ENCODE peak calls at places on chromosomes 6 and 20, in seven cellular contexts. Y is mesendoderm, C is mesenchymal stem cell, T is trophoblast cell, A is H1, F is H9, N is IMR-90. X is an unnamed sample.

GRCh38 chr6:126180585-126180984 is 159.3 kb upstream of the CENPW start:
- DNase-seq in F (no peak), T (no peak), N (peak), Y (peak), C (peak), A (no peak), X (no peak)

GRCh38 chr20:24692429-24693190 is 223.2 kb downstream of the SYNDIG1 start:
- DNase-seq in A (no peak), N (no peak), C (no peak), F (peak), Y (no peak), T (no peak), X (no peak)

GRCh38 chr6:4577406-4577805 is 198.8 kb upstream of the CDYL start:
- DNase-seq in Y (no peak), T (no peak), A (no peak), F (no peak), N (peak), C (peak), X (no peak)

GRCh38 chr6:50791900-50792508 is 26.7 kb upstream of the TFAP2B start:
- DNase-seq in A (no peak), Y (peak), T (peak), C (peak), F (no peak), N (peak), X (peak)

GRCh38 chr20:38115205-38115604 is 49.9 kb downstream of the TGM2 start:
- DNase-seq in T (no peak), F (no peak), C (no peak), Y (no peak), N (no peak), A (no peak), X (no peak)

GRCh38 chr6:1592852-1593251 is 16.9 kb upstream of the FOXC1 start:
- DNase-seq in T (no peak), N (no peak), A (no peak), Y (no peak), F (no peak), C (no peak), X (no peak)

GRCh38 chr6:56291278-56291917 is 44.0 kb upstream of the COL21A1 start:
- DNase-seq in F (no peak), C (no peak), N (no peak), A (no peak), Y (no peak), T (no peak), X (no peak)

GRCh38 chr6:127784468-127784867 is 116.4 kb downstream of the THEMIS start:
- DNase-seq in F (no peak), C (no peak), T (no peak), A (no peak), Y (no peak), N (no peak), X (no peak)

GRCh38 chr6:170174124-170174770 is 116.6 kb downstream of the DLL1 start:
- DNase-seq in F (peak), A (no peak), N (no peak), Y (no peak), T (no peak), C (no peak), X (no peak)

GRCh38 chr6:170176621-170177382 is 114.1 kb downstream of the DLL1 start:
- DNase-seq in A (no peak), Y (no peak), N (no peak), F (no peak), C (no peak), T (no peak), X (no peak)

GRCh38 chr6:170174771-170175643 is 115.9 kb downstream of the DLL1 start:
- DNase-seq in A (no peak), N (no peak), Y (no peak), T (no peak), C (no peak), F (peak), X (no peak)

GRCh38 chr6:170177383-170178265 is 113.3 kb downstream of the DLL1 start:
- DNase-seq in F (peak), Y (no peak), A (no peak), N (no peak), C (peak), T (no peak), X (no peak)

GRCh38 chr6:170175644-170176620 is 114.9 kb downstream of the DLL1 start:
- DNase-seq in C (no peak), Y (no peak), N (no peak), A (no peak), T (no peak), F (peak), X (no peak)
- H4K8ac ChIP-seq in C (no peak), Y (no peak), N (no peak), A (no peak), T (no peak), F (no peak), X (peak)

DNA sequence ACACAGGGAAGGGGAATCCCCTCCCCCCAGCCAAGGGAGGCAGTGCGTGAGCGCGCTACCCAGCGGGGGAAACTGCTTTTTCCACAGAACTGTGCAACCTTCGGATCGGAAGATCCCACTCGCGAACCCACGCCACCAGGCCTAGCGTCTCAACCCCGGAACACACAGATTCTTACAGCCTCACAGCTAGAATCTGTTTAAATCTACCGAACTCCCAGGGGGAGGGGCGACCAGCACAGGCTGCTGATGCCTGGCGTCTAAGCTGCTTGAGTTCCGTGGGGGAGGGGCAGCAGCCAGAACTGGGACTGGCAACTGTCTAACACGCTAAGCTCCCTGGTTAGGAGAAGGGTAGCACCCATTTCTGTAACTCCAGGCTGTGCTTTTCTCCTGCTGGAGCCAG is 217.3 kb upstream of the TENT5A start:
- DNase-seq in N (no peak), A (peak), Y (peak), F (peak), C (no peak), T (no peak), X (no peak)
- H4K8ac ChIP-seq in N (no peak), A (no peak), Y (no peak), F (no peak), C (no peak), T (no peak), X (no peak)

GRCh38 chr6:17828149-17828548 is 121.4 kb upstream of the NUP153 start:
- DNase-seq in C (no peak), Y (no peak), F (no peak), T (no peak), A (no peak), N (no peak), X (no peak)

GRCh38 chr6:17835784-17836183 is 129.1 kb upstream of the NUP153 start:
- DNase-seq in N (no peak), F (no peak), Y (no peak), A (no peak), C (no peak), T (no peak), X (no peak)

GRCh38 chr6:17831135-17831534 is 124.4 kb upstream of the NUP153 start:
- DNase-seq in F (no peak), Y (no peak), N (peak), T (no peak), C (peak), A (no peak), X (no peak)

GRCh38 chr6:17826301-17826700 is 119.6 kb upstream of the NUP153 start:
- DNase-seq in C (no peak), N (no peak), A (no peak), F (no peak), T (no peak), Y (no peak), X (no peak)

GRCh38 chr6:17829905-17830304 is 123.2 kb upstream of the NUP153 start:
- DNase-seq in F (no peak), A (no peak), T (no peak), N (no peak), Y (no peak), C (no peak), X (no peak)
- H4K8ac ChIP-seq in F (no peak), A (no peak), T (no peak), N (no peak), Y (no peak), C (no peak), X (no peak)

GRCh38 chr20:59737073-59737691 is 132.8 kb downstream of the PHACTR3 start:
- DNase-seq in Y (no peak), A (no peak), F (no peak), N (no peak), T (no peak), C (no peak), X (no peak)
- H4K8ac ChIP-seq in Y (no peak), A (no peak), F (no peak), N (no peak), T (no peak), C (no peak), X (no peak)

DNA sequence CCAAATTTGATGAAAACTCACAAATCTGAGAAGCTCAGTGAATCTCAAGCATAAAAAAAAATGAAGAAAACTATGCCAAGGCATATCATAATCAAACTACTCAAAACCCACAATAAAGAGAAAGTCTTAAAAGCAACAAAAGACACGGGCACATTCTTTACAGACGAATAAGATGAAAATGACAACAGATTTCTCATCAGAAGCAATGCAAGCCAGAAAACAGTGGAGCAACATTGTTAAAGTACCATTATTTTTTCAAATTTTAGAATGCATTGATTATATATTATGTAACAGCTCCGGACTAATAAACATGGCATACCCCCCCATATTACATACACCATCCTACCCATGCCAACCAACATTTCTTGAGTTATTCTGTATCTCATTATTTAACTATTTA is 55.3 kb upstream of the INSM1 start:
- DNase-seq in F (no peak), T (no peak), C (no peak), A (no peak), N (no peak), Y (no peak), X (no peak)
- H4K8ac ChIP-seq in F (no peak), T (no peak), C (no peak), A (no peak), N (no peak), Y (no peak), X (no peak)

GRCh38 chr6:71513036-71513435 is 224.4 kb downstream of the OGFRL1 start:
- DNase-seq in N (no peak), Y (no peak), F (no peak), A (no peak), T (no peak), C (no peak), X (no peak)

GRCh38 chr6:71509142-71509541 is 220.5 kb downstream of the OGFRL1 start:
- DNase-seq in F (no peak), Y (no peak), N (peak), C (peak), A (no peak), T (no peak), X (no peak)

GRCh38 chr6:71510856-71511255 is 222.2 kb downstream of the OGFRL1 start:
- DNase-seq in A (no peak), Y (no peak), N (no peak), C (no peak), T (no peak), F (no peak), X (no peak)

GRCh38 chr6:71512256-71512655 is 223.6 kb downstream of the OGFRL1 start:
- DNase-seq in F (no peak), N (no peak), T (no peak), C (no peak), Y (no peak), A (no peak), X (no peak)

DNA sequence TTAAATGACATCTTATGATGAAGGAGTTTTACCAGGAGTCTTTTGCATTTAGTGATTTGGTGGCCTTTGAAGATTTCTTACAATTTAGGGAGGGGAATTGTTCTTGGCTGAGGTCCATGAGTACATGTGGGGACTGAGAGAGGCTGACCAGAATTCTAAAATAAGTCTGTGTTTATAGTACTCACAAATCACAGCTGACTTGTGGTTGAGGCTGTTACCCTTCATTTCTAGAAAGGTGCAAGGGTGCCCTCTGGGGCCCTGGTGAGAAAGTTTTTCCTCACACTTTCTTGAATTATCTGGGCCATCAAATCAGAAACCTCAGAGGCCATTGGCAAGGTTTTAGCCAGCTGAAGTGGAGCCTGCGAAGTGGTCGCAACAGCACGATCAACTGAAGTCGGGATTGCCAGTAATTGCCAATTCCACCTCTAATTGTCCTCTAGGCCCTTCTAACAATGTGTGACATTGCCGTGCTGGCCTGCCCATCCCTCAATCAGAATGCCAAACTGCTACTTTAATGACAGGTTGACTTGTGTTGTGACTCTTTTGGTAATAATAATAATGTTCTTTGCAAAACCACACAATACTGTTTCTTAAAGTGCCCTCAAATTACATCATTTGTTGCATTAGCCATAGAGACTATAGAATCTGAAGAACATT is 221.6 kb downstream of the OGFRL1 start:
- DNase-seq in N (peak), A (peak), C (peak), Y (peak), T (peak), F (peak), X (peak)
- H4K8ac ChIP-seq in N (no peak), A (no peak), C (no peak), Y (no peak), T (no peak), F (no peak), X (no peak)

GRCh38 chr20:49091104-49091503 is 45.0 kb downstream of the CSE1L start:
- DNase-seq in Y (no peak), C (no peak), A (no peak), T (no peak), F (no peak), N (no peak), X (no peak)
- H4K8ac ChIP-seq in Y (no peak), C (no peak), A (no peak), T (no peak), F (no peak), N (no peak), X (no peak)

DNA sequence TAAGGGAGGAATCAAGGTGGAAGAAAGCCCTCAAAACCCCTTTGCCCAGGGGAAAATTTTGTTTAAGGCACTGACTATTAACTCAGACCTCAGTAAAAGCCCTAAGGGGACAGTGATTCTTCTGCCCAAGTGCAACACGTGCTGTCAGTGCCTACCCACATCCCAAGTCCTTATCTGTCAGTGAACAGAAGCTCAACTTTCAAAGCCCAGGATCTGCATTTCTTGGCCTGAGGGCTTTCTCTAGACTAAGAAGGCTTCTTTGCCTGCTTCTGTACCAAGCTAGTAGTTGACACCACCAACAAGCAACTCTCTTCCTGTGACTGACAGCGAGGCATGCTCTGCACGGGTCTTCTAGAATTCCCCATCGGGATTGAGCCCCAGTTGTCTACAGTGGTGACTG is 416.0 kb upstream of the SPTLC3 start:
- DNase-seq in T (peak), F (no peak), A (no peak), C (no peak), Y (peak), N (no peak), X (no peak)
- H4K8ac ChIP-seq in T (no peak), F (no peak), A (no peak), C (no peak), Y (no peak), N (no peak), X (no peak)

X was measured in neuronal stem cell.